ENCODE peak calls at places on chromosome 13, in ten cellular contexts. G, J, V, B, T, M, P, A, L and F are unnamed samples.

GRCh38 chr13:95335667-95336066 is 34.4 kb upstream of the ABCC4 start:
- DNase-seq in G (no peak), J (no peak), V (no peak), B (no peak), T (no peak), M (no peak), P (no peak), A (no peak), L (peak), F (no peak)

GRCh38 chr13:42946927-42947326 is 45.1 kb downstream of the EPSTI1 start:
- DNase-seq in G (no peak), J (no peak), V (no peak), B (no peak), T (no peak), M (no peak), P (peak), A (no peak), L (no peak), F (no peak)

GRCh38 chr13:22499919-22500318 is 680.9 kb upstream of the SGCG start:
- DNase-seq in G (no peak), J (no peak), V (no peak), B (no peak), T (no peak), M (no peak), P (no peak), A (no peak), L (no peak), F (no peak)

GRCh38 chr13:25860862-25861261 is 191.0 kb downstream of the SHISA2 start:
- DNase-seq in G (no peak), J (no peak), V (no peak), B (no peak), T (no peak), M (no peak), P (no peak), A (no peak), L (peak), F (no peak)

GRCh38 chr13:30810261-30810701 is 74.9 kb downstream of the ALOX5AP start:
- DNase-seq in G (no peak), J (no peak), V (no peak), B (no peak), T (no peak), M (no peak), P (no peak), A (no peak), L (peak), F (no peak)

GRCh38 chr13:112968910-112969691 is at the start of gene MCF2L:
- DNase-seq in G (no peak), J (no peak), V (peak), B (peak), T (peak), M (peak), P (peak), A (no peak), L (peak), F (peak)

GRCh38 chr13:83215627-83216026 is 666.6 kb downstream of the SLITRK1 start:
- DNase-seq in G (no peak), J (no peak), V (no peak), B (no peak), T (no peak), M (no peak), P (no peak), A (no peak), L (peak), F (no peak)

GRCh38 chr13:60074397-60074796 is 89.3 kb downstream of the DIAPH3 start:
- DNase-seq in G (no peak), J (no peak), V (no peak), B (no peak), T (no peak), M (no peak), P (no peak), A (no peak), L (no peak), F (no peak)

GRCh38 chr13:110471833-110472162 is 89.7 kb downstream of the RAB20 start:
- DNase-seq in G (no peak), J (no peak), V (no peak), B (no peak), T (peak), M (no peak), P (no peak), A (peak), L (peak), F (no peak)

GRCh38 chr13:76285463-76285862 is 600.7 kb downstream of the KCTD12 start:
- DNase-seq in G (no peak), J (no peak), V (no peak), B (no peak), T (no peak), M (no peak), P (no peak), A (no peak), L (no peak), F (no peak)